ENCODE peak calls at places on chromosome 9, in seven cellular contexts. M is NCI-H2081, L is foreskin fibroblast, P is AG04450, S is adrenal gland, Q is RCC 7860, H is neural progenitor cell. B is an unnamed sample.

GRCh38 chr9:128456613-128457061 is 831 bp downstream of the ODF2 start:
- DNase-seq in M (peak), L (peak), P (no peak), S (peak), Q (peak), H (peak), B (no peak)

GRCh38 chr9:135815433-135816178 is 91.7 kb downstream of the CAMSAP1 start:
- DNase-seq in M (no peak), L (no peak), P (no peak), S (no peak), Q (no peak), H (no peak), B (no peak)

GRCh38 chr9:132849168-132849831 is 28.8 kb downstream of the AK8 start:
- DNase-seq in M (no peak), L (no peak), P (no peak), S (peak), Q (no peak), H (no peak), B (no peak)

GRCh38 chr9:134063088-134063875 is 4.5 kb downstream of the BRD3 start:
- DNase-seq in M (no peak), L (no peak), P (no peak), S (no peak), Q (no peak), H (peak), B (no peak)

GRCh38 chr9:112689341-112689740 is 28.6 kb downstream of the INIP start:
- DNase-seq in M (no peak), L (no peak), P (no peak), S (no peak), Q (no peak), H (no peak), B (no peak)

GRCh38 chr9:97638666-97639065 is 5.0 kb downstream of the NCBP1 start:
- DNase-seq in M (no peak), L (no peak), P (no peak), S (no peak), Q (no peak), H (peak), B (no peak)

GRCh38 chr9:107460153-107461023 is 29.2 kb downstream of the KLF4 start:
- DNase-seq in M (no peak), L (no peak), P (no peak), S (no peak), Q (no peak), H (no peak), B (no peak)

GRCh38 chr9:38272710-38273109 is 119.8 kb upstream of the ALDH1B1 start:
- DNase-seq in M (no peak), L (no peak), P (no peak), S (no peak), Q (no peak), H (no peak), B (no peak)

GRCh38 chr9:98771209-98771874 is 25.0 kb downstream of the ANKS6 start:
- DNase-seq in M (no peak), L (no peak), P (no peak), S (no peak), Q (no peak), H (no peak), B (no peak)

GRCh38 chr9:117034862-117035261 is 347.8 kb downstream of the TRIM32 start:
- DNase-seq in M (no peak), L (no peak), P (no peak), S (no peak), Q (peak), H (peak), B (peak)

GRCh38 chr9:112285056-112285455 is 48.4 kb downstream of the PTBP3 start:
- DNase-seq in M (no peak), L (no peak), P (no peak), S (no peak), Q (no peak), H (no peak), B (no peak)

GRCh38 chr9:22005700-22006605 is 3.2 kb downstream of the CDKN2B start:
- DNase-seq in M (no peak), L (no peak), P (no peak), S (no peak), Q (no peak), H (peak), B (no peak)

GRCh38 chr9:131276891-131277672 is 772 bp upstream of the FAM78A start:
- DNase-seq in M (no peak), L (no peak), P (no peak), S (no peak), Q (no peak), H (peak), B (no peak)

GRCh38 chr9:7944521-7945022 is 145.0 kb upstream of the DMAC1 start:
- DNase-seq in M (no peak), L (no peak), P (no peak), S (no peak), Q (no peak), H (no peak), B (no peak)

GRCh38 chr9:21097817-21098216 is 20.1 kb upstream of the IFNB1 start:
- DNase-seq in M (no peak), L (no peak), P (no peak), S (no peak), Q (no peak), H (no peak), B (no peak)

GRCh38 chr9:70601000-70601929 is 186.8 kb upstream of the KLF9 start:
- DNase-seq in M (peak), L (peak), P (peak), S (peak), Q (peak), H (no peak), B (peak)

GRCh38 chr9:15349892-15350761 is 43.1 kb upstream of the TTC39B start:
- DNase-seq in M (no peak), L (no peak), P (no peak), S (peak), Q (peak), H (no peak), B (no peak)

GRCh38 chr9:5448461-5448860 is 1.9 kb upstream of the CD274 start:
- DNase-seq in M (no peak), L (no peak), P (no peak), S (no peak), Q (no peak), H (no peak), B (no peak)

GRCh38 chr9:13213998-13214397 is 65.5 kb downstream of the MPDZ start:
- DNase-seq in M (no peak), L (no peak), P (no peak), S (no peak), Q (no peak), H (no peak), B (no peak)

GRCh38 chr9:76846307-76846706 is 59.6 kb downstream of the PRUNE2 start:
- DNase-seq in M (no peak), L (no peak), P (no peak), S (no peak), Q (no peak), H (no peak), B (no peak)

GRCh38 chr9:97710356-97711222 is 13.4 kb upstream of the XPA start:
- DNase-seq in M (peak), L (peak), P (no peak), S (peak), Q (peak), H (peak), B (no peak)

GRCh38 chr9:84137968-84138367 is 157.4 kb downstream of the RMI1 start:
- DNase-seq in M (no peak), L (no peak), P (no peak), S (no peak), Q (no peak), H (no peak), B (no peak)

GRCh38 chr9:124485936-124486335 is 21.3 kb downstream of the NR5A1 start:
- DNase-seq in M (no peak), L (no peak), P (no peak), S (no peak), Q (no peak), H (no peak), B (no peak)